ENCODE peak calls at places on chromosomes 5 and 9, in ten cellular contexts. L is AG09309, Q is brain microvascular endothelial cell, G is substantia nigra, H is HCEC 1CT, P is body of pancreas, S is HEK293T, M is foreskin melanocyte, X is pancreas, K is OCI-M1. V is an unnamed sample.

GRCh38 chr9:123834907-123835562 is 94.9 kb downstream of the DENND1A start:
- DNase-seq in L (no peak), Q (peak; percentile 7), G (no peak), H (peak; percentile 65), P (no peak), S (no peak), M (peak; percentile 27), X (no peak), K (peak; percentile 86), V (no peak)

GRCh38 chr9:114098021-114098659 is 952 bp downstream of the KIF12 start:
- DNase-seq in L (no peak), Q (no peak), G (no peak), H (no peak), P (peak; percentile 80), S (peak; percentile 81), M (no peak), X (peak; percentile 84), K (no peak), V (no peak)

GRCh38 chr9:120405860-120406259 is 174.1 kb downstream of the CDK5RAP2 start:
- DNase-seq in L (no peak), Q (no peak), G (no peak), H (no peak), P (no peak), S (no peak), M (no peak), X (no peak), K (no peak), V (no peak)

GRCh38 chr5:57431816-57432215 is 50.8 kb downstream of the ACTBL2 start:
- DNase-seq in L (no peak), Q (no peak), G (no peak), H (no peak), P (no peak), S (no peak), M (no peak), X (no peak), K (no peak), V (no peak)

GRCh38 chr9:70868661-70869652 is 252.5 kb downstream of the TRPM3 start:
- DNase-seq in L (no peak), Q (peak; percentile 3), G (no peak), H (no peak), P (peak; percentile 12), S (peak; percentile 28), M (no peak), X (no peak), K (no peak), V (peak; percentile 62)

GRCh38 chr9:113875917-113876805 is at the start of gene ZNF618:
- DNase-seq in L (no peak), Q (no peak), G (no peak), H (peak; percentile 34), P (peak; percentile 56), S (peak; percentile 68), M (no peak), X (peak; percentile 48), K (peak; percentile 32), V (no peak)

GRCh38 chr5:171479776-171480125 is 60.3 kb downstream of the FGF18 start:
- DNase-seq in L (no peak), Q (no peak), G (no peak), H (no peak), P (no peak), S (no peak), M (no peak), X (no peak), K (no peak), V (no peak)

GRCh38 chr5:124790895-124791732 is 44.7 kb upstream of the ZNF608 start:
- DNase-seq in L (no peak), Q (no peak), G (no peak), H (peak; percentile 44), P (no peak), S (peak; percentile 46), M (peak; percentile 11), X (no peak), K (no peak), V (peak; percentile 39)

GRCh38 chr9:89153618-89154017 is 25.0 kb downstream of the SHC3 start:
- DNase-seq in L (no peak), Q (peak; percentile 89), G (no peak), H (peak; percentile 98), P (no peak), S (no peak), M (peak; percentile 24), X (no peak), K (no peak), V (peak; percentile 95)

GRCh38 chr5:119746984-119747383 is 117.6 kb downstream of the FAM170A start:
- DNase-seq in L (no peak), Q (no peak), G (no peak), H (no peak), P (no peak), S (no peak), M (no peak), X (no peak), K (no peak), V (no peak)

GRCh38 chr5:135244620-135245021 is 154.4 kb downstream of the MACROH2A1 start:
- DNase-seq in L (no peak), Q (no peak), G (no peak), H (no peak), P (no peak), S (no peak), M (no peak), X (no peak), K (no peak), V (no peak)

GRCh38 chr5:112276996-112277395 is 142.1 kb downstream of the EPB41L4A start:
- DNase-seq in L (no peak), Q (no peak), G (no peak), H (no peak), P (no peak), S (no peak), M (no peak), X (no peak), K (no peak), V (no peak)

GRCh38 chr5:130109152-130109551 is 204.9 kb downstream of the CHSY3 start:
- DNase-seq in L (peak; percentile 8), Q (no peak), G (no peak), H (peak; percentile 72), P (no peak), S (peak; percentile 11), M (peak; percentile 20), X (no peak), K (peak; percentile 71), V (no peak)

GRCh38 chr5:936149-937144 is 43.8 kb downstream of the TRIP13 start:
- DNase-seq in L (no peak), Q (no peak), G (no peak), H (no peak), P (no peak), S (no peak), M (no peak), X (no peak), K (no peak), V (no peak)

GRCh38 chr9:37037744-37038640 is 3.9 kb upstream of the PAX5 start:
- DNase-seq in L (no peak), Q (no peak), G (no peak), H (no peak), P (no peak), S (no peak), M (no peak), X (no peak), K (no peak), V (no peak)

GRCh38 chr9:127457191-127457878 is 6.0 kb downstream of the LRSAM1 start:
- DNase-seq in L (no peak), Q (no peak), G (no peak), H (no peak), P (no peak), S (no peak), M (no peak), X (no peak), K (no peak), V (no peak)